ENCODE peak calls at places on chromosomes 2 and 18, in five cellular contexts. Z is progenitor cell of endocrine pancreas; H is COLO829; J is RKO; O is stimulated activated CD8-positive, alpha-beta memory T cell treated with anti-CD3 and anti-CD28 coated beads, Interleukin-4, amount 100 ng/mL, for 24 hours. P is an unnamed sample.

GRCh38 chr18:21303913-21304312 is 61.9 kb downstream of the GREB1L start:
- DNase-seq in H (no peak), J (no peak), O (no peak), Z (no peak), P (no peak)

GRCh38 chr2:39875182-39875913 is 96.3 kb upstream of the THUMPD2 start:
- DNase-seq in Z (no peak), J (no peak), O (no peak), H (no peak), P (peak)

GRCh38 chr2:1607236-1607920 is 136.9 kb downstream of the PXDN start:
- DNase-seq in J (no peak), H (no peak), Z (no peak), O (no peak), P (no peak)

GRCh38 chr2:172086349-172087190 is 1.3 kb downstream of the DLX1 start:
- DNase-seq in O (no peak), J (no peak), Z (no peak), H (no peak), P (peak)

GRCh38 chr18:3919396-3920061 is 469.6 kb downstream of the TGIF1 start:
- DNase-seq in H (no peak), Z (no peak), O (no peak), J (no peak), P (no peak)

GRCh38 chr2:231545105-231545902 is 15.1 kb upstream of the NMUR1 start:
- DNase-seq in J (no peak), Z (no peak), O (peak), H (no peak), P (peak)

GRCh38 chr2:161416633-161417427 is 733 bp downstream of the TBR1 start:
- DNase-seq in Z (no peak), H (no peak), J (no peak), O (no peak), P (no peak)

GRCh38 chr18:40810371-40810770 is 1144.7 kb upstream of the PIK3C3 start:
- DNase-seq in Z (no peak), J (no peak), H (no peak), O (no peak), P (no peak)

GRCh38 chr2:221549143-221549542 is 23.0 kb downstream of the EPHA4 start:
- DNase-seq in Z (no peak), H (no peak), O (no peak), J (no peak), P (no peak)

GRCh38 chr2:190062053-190062452 is 476 bp downstream of the MSTN start:
- DNase-seq in J (no peak), Z (no peak), O (no peak), H (no peak), P (peak)

GRCh38 chr2:178005756-178006155 is 66.8 kb downstream of the PDE11A start:
- DNase-seq in J (no peak), H (no peak), Z (no peak), O (no peak), P (no peak)

GRCh38 chr2:54107903-54108615 is 7.4 kb upstream of the ACYP2 start:
- DNase-seq in H (no peak), Z (no peak), O (no peak), J (no peak), P (no peak)

GRCh38 chr2:38601463-38602135 is 1.1 kb downstream of the HNRNPLL start:
- DNase-seq in J (peak), H (no peak), Z (no peak), O (no peak), P (no peak)

GRCh38 chr2:239307921-239308620 is 92.7 kb downstream of the HDAC4 start:
- DNase-seq in J (no peak), H (no peak), Z (no peak), O (no peak), P (no peak)

GRCh38 chr2:71859211-71859847 is 288.3 kb downstream of the CYP26B1 start:
- DNase-seq in H (no peak), J (no peak), O (no peak), Z (no peak), P (no peak)

GRCh38 chr2:42880738-42881525 is 88.5 kb upstream of the HAAO start:
- DNase-seq in J (no peak), H (no peak), Z (no peak), O (no peak), P (no peak)

GRCh38 chr2:68318686-68319396 is 908 bp downstream of the CNRIP1 start:
- DNase-seq in O (no peak), Z (no peak), H (no peak), J (no peak), P (no peak)

GRCh38 chr2:160224060-160224459 is 24.0 kb upstream of the ITGB6 start:
- DNase-seq in Z (no peak), H (peak), J (peak), O (no peak), P (peak)

GRCh38 chr2:10982931-10983701 is 71.4 kb downstream of the KCNF1 start:
- DNase-seq in Z (no peak), J (no peak), H (no peak), O (no peak), P (no peak)

GRCh38 chr2:32947076-32947483 is 327 bp downstream of the LTBP1 start:
- DNase-seq in J (no peak), H (no peak), O (no peak), Z (peak), P (peak)

GRCh38 chr2:156657809-156658208 is 221.6 kb downstream of the GPD2 start:
- DNase-seq in O (no peak), J (no peak), H (peak), Z (no peak), P (no peak)

GRCh38 chr18:25282282-25282681 is 69.7 kb downstream of the ZNF521 start:
- DNase-seq in J (no peak), O (no peak), H (no peak), Z (no peak), P (no peak)

GRCh38 chr2:239198221-239198620 is 202.6 kb downstream of the HDAC4 start:
- DNase-seq in J (no peak), O (no peak), Z (no peak), H (no peak), P (no peak)

GRCh38 chr2:221570321-221571107 is 1.6 kb downstream of the EPHA4 start:
- DNase-seq in Z (no peak), H (no peak), J (no peak), O (no peak), P (no peak)